ENCODE peak calls at places on chromosomes 16 and 17, in seven cellular contexts. M, I, D, Q, L, S and C are unnamed samples.

GRCh38 chr17:49995055-49995738 is at the start of gene DLX3:
- DNase-seq in M (peak), I (peak), D (peak), Q (peak), L (peak), S (peak), C (peak)

GRCh38 chr17:34420254-34420766 is 57.3 kb upstream of the CCL1 start:
- DNase-seq in M (peak), I (peak), D (peak), Q (peak), L (peak), S (peak), C (peak)

GRCh38 chr16:69711115-69711740 is 15.1 kb downstream of the NQO1 start:
- DNase-seq in M (no peak), I (peak), D (peak), Q (peak), L (no peak), S (peak), C (peak)

GRCh38 chr16:10923650-10924214 is 18.5 kb downstream of the DEXI start:
- DNase-seq in M (no peak), I (peak), D (no peak), Q (no peak), L (no peak), S (no peak), C (peak)

GRCh38 chr16:62602790-62603189 is 566.6 kb upstream of the CDH8 start:
- DNase-seq in M (no peak), I (no peak), D (no peak), Q (no peak), L (no peak), S (no peak), C (no peak)

GRCh38 chr16:66549284-66550131 is at the start of gene TK2:
- DNase-seq in M (peak), I (peak), D (no peak), Q (peak), L (peak), S (peak), C (peak)

GRCh38 chr17:6092923-6093468 is 22.8 kb downstream of the WSCD1 start:
- DNase-seq in M (no peak), I (no peak), D (no peak), Q (peak), L (no peak), S (no peak), C (no peak)

GRCh38 chr16:3999479-3999868 is 116.8 kb downstream of the ADCY9 start:
- DNase-seq in M (no peak), I (peak), D (no peak), Q (no peak), L (no peak), S (no peak), C (no peak)

GRCh38 chr16:58458634-58459343 is 41.2 kb upstream of the NDRG4 start:
- DNase-seq in M (no peak), I (no peak), D (no peak), Q (no peak), L (no peak), S (no peak), C (no peak)

GRCh38 chr17:43381204-43381603 is 17.6 kb upstream of the ARL4D start:
- DNase-seq in M (no peak), I (no peak), D (no peak), Q (no peak), L (no peak), S (no peak), C (peak)

GRCh38 chr16:68227183-68227793 is 8.6 kb downstream of the ESRP2 start:
- DNase-seq in M (no peak), I (no peak), D (no peak), Q (no peak), L (no peak), S (no peak), C (no peak)

GRCh38 chr16:53511403-53512280 is 8.6 kb upstream of the AKTIP start:
- DNase-seq in M (no peak), I (no peak), D (no peak), Q (peak), L (no peak), S (no peak), C (peak)

GRCh38 chr16:88815901-88816589 is 4.3 kb upstream of the APRT start:
- DNase-seq in M (peak), I (no peak), D (no peak), Q (no peak), L (peak), S (peak), C (peak)

GRCh38 chr16:85415196-85415988 is 197.7 kb upstream of the GSE1 start:
- DNase-seq in M (peak), I (peak), D (no peak), Q (peak), L (no peak), S (no peak), C (peak)

GRCh38 chr16:89880477-89881367 is 7.3 kb downstream of the TCF25 start:
- DNase-seq in M (no peak), I (no peak), D (no peak), Q (no peak), L (no peak), S (peak), C (no peak)

GRCh38 chr17:37219876-37220608 is 155.7 kb upstream of the C17orf78 start:
- DNase-seq in M (no peak), I (no peak), D (no peak), Q (no peak), L (no peak), S (no peak), C (no peak)

GRCh38 chr17:33202796-33203195 is 90.3 kb downstream of the ASIC2 start:
- DNase-seq in M (no peak), I (no peak), D (no peak), Q (peak), L (peak), S (no peak), C (no peak)

GRCh38 chr17:33200587-33200986 is 92.5 kb downstream of the ASIC2 start:
- DNase-seq in M (peak), I (no peak), D (no peak), Q (peak), L (peak), S (peak), C (no peak)

GRCh38 chr17:33201255-33201654 is 91.8 kb downstream of the ASIC2 start:
- DNase-seq in M (peak), I (no peak), D (no peak), Q (peak), L (peak), S (no peak), C (no peak)

GRCh38 chr17:33200116-33200515 is 93.0 kb downstream of the ASIC2 start:
- DNase-seq in M (no peak), I (no peak), D (no peak), Q (no peak), L (no peak), S (peak), C (no peak)

DNA sequence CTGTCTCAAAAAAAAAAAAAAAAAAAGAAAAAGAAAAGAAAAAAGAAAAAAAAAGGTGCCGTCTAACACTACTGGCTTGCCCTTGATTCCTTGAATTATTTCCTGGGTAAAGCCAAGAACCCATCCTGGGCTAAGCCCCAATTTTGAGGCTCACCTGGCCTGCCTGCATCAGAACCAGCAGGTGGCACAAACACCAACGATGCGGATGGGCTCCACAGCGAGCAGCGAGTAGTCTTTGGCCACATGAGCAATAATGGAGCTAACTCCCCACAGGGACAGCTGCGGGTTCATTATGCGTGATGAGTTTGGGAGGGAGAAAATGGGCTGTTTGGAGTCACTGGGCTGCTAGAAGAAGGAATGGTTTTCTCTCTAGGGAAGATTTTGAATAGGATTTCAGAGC is 91.1 kb downstream of the ASIC2 start:
- DNase-seq in M (no peak), I (no peak), D (no peak), Q (peak), L (peak), S (no peak), C (no peak)
- TF ChIP-seq CTCF in M (no peak), I (no peak), D (no peak), Q (no peak), L (peak), S (peak), C (peak)

GRCh38 chr17:2076461-2076984 is 21.6 kb downstream of the HIC1 start:
- DNase-seq in M (no peak), I (peak), D (no peak), Q (no peak), L (no peak), S (no peak), C (no peak)

GRCh38 chr17:2075336-2076056 is 20.6 kb downstream of the HIC1 start:
- DNase-seq in M (no peak), I (peak), D (no peak), Q (peak), L (peak), S (no peak), C (no peak)

GRCh38 chr17:2074919-2075318 is 20.0 kb downstream of the HIC1 start:
- DNase-seq in M (no peak), I (no peak), D (no peak), Q (no peak), L (no peak), S (no peak), C (no peak)

GRCh38 chr17:2081564-2081963 is 26.7 kb downstream of the HIC1 start:
- DNase-seq in M (no peak), I (no peak), D (no peak), Q (no peak), L (no peak), S (peak), C (no peak)

GRCh38 chr17:2077040-2077439 is 22.1 kb downstream of the HIC1 start:
- DNase-seq in M (no peak), I (no peak), D (no peak), Q (no peak), L (no peak), S (no peak), C (no peak)
- TF ChIP-seq CTCF in M (no peak), I (no peak), D (no peak), Q (no peak), L (no peak), S (no peak), C (no peak)

DNA sequence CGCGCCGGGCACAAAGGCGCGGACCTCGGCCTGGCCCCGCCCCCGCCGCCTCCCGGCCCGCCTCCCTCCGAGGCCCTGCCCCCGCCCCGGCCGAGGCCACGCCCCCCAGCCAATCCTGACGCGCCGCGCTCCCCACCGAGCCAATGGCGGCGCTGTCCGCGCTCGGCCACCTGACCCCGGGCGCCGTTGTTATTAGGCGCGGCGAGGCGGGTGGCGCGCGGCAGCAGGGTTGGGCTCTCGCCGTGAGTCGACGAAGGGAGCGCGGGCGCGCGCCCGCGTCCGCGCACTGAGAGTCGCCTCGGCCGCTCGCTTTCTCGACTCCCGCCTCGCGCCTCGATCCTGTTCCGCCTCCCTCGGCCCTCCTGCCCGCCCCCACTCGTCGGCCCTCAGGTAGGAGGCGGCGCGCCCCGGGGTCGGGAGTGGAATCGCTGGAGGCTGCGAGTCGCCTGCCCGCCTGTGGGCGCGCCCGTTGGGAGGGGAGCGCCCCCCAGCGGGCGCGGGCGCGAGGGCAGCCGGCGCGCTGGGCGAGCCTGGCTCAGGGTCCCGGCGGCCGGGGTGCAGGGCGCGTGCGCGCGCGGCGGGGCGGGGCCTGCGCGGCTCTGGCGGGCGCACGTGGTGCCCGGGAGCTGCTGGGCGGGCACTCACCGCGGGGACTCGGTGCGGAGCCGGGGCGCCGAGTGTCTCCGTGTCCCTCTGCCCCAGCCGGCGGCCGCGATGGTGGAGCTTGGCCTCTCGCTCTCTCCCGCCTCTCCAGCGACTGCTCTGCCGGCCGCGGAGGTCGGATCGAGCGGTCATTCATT is 405 bp upstream of the CBLN1 start:
- DNase-seq in M (peak), I (peak), D (no peak), Q (no peak), L (peak), S (peak), C (peak)
- TF ChIP-seq CTCF in M (peak), I (no peak), D (no peak), Q (no peak), L (peak), S (no peak), C (peak)

DNA sequence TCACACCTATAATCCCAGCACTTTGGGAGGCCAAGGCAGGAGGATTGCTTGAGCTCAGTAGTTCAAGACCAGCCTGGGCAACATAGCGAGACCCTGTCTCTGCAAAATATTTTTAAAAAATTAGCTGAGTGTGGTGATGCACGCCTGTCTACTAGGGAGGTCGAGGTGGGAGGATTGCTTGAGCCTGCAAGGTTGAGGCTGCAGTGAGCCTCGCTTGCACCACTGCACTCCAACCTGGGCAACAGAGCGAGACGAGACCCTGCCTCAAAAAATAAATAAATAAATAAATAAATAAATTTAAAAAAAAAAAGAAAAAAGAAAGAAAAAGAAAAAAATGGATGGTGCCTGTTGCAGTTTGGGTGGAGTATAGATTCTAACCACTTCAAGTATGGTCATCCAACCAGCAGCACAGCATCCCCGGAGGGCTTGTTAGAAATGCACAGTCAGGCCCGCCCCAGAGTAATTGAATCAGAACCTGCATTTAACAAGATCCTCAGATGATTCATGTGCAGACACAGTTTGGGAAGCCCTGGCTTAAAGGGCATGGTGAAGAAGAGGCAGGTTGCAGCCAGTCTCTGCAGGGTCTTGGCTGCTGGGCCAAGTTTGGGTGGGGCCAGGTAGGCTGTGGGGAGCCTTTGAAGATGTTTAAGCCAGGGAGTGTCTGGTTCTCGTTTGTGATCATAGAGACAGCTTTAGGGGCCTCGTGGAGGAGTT is 40.8 kb downstream of the MRC2 start:
- DNase-seq in M (no peak), I (peak), D (no peak), Q (no peak), L (no peak), S (peak), C (no peak)
- TF ChIP-seq CTCF in M (no peak), I (no peak), D (no peak), Q (no peak), L (no peak), S (peak), C (no peak)

GRCh38 chr16:56795011-56795410 is 65.1 kb downstream of the NUP93 start:
- DNase-seq in M (no peak), I (no peak), D (no peak), Q (no peak), L (no peak), S (no peak), C (no peak)

GRCh38 chr16:56797861-56798260 is 67.1 kb upstream of the SLC12A3 start:
- DNase-seq in M (no peak), I (no peak), D (no peak), Q (no peak), L (no peak), S (no peak), C (no peak)

GRCh38 chr16:56792960-56793359 is 63.0 kb downstream of the NUP93 start:
- DNase-seq in M (no peak), I (no peak), D (no peak), Q (no peak), L (no peak), S (no peak), C (no peak)

GRCh38 chr16:56789360-56789759 is 59.4 kb downstream of the NUP93 start:
- DNase-seq in M (no peak), I (peak), D (no peak), Q (no peak), L (no peak), S (peak), C (peak)

GRCh38 chr16:56793504-56793903 is 63.6 kb downstream of the NUP93 start:
- DNase-seq in M (peak), I (no peak), D (no peak), Q (no peak), L (no peak), S (peak), C (no peak)
- TF ChIP-seq CTCF in M (no peak), I (peak), D (no peak), Q (no peak), L (peak), S (peak), C (peak)

DNA sequence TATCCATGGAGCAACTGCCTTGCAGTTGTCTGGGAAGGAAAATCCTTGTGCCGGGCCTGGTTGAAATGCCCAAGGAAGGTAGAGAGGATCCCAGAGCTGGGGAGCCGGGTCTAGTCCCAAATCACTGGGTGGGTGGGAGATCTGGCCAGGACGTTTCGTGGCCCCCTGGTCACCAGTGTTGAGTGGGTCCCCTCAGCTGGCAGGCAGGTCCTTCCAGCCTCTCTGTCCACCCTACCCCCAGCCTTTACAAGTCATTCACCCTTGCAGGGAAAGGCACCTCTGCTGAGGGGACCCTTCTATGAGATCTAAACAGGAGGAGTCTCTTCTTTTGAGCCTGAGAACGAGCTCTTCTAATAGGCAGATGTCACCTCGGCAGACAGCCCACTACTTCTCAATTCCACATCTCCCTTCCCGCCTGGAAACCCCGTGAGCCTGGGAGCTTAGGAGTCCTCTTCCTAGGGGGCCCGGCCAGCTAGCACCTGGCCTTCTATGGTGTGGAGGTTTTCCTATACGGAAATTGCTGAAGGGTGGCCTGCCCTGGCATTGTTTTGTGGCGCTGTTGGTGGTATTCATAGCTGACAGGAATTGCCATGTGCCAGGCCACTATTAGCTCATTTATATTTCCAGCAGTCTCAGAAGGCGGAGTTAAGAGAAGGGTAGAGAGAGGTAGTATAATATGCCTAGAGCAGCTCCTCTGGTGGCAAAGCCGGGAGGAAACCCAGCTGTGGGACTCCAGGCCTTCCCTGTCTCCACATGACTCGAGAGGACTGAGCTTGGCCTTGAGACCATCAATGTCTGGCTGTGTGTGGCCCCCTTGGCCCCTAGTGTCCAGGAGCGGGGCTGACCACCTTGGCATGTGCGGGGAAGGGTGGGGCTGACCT is 13.3 kb downstream of the MPRIP start:
- DNase-seq in M (no peak), I (peak), D (no peak), Q (peak), L (peak), S (peak), C (peak)
- TF ChIP-seq CTCF in M (no peak), I (no peak), D (no peak), Q (no peak), L (no peak), S (peak), C (peak)

GRCh38 chr17:74307984-74308773 is 17.8 kb upstream of the KIF19 start:
- DNase-seq in M (peak), I (no peak), D (no peak), Q (no peak), L (no peak), S (no peak), C (no peak)

GRCh38 chr17:74309902-74310301 is 16.1 kb upstream of the KIF19 start:
- DNase-seq in M (no peak), I (no peak), D (no peak), Q (no peak), L (peak), S (no peak), C (no peak)

GRCh38 chr17:74303300-74303699 is 22.7 kb upstream of the KIF19 start:
- DNase-seq in M (no peak), I (no peak), D (no peak), Q (no peak), L (no peak), S (no peak), C (no peak)

GRCh38 chr17:74305865-74306654 is 20.0 kb upstream of the KIF19 start:
- DNase-seq in M (peak), I (no peak), D (no peak), Q (no peak), L (peak), S (peak), C (no peak)
- TF ChIP-seq CTCF in M (no peak), I (no peak), D (no peak), Q (no peak), L (peak), S (no peak), C (no peak)

DNA sequence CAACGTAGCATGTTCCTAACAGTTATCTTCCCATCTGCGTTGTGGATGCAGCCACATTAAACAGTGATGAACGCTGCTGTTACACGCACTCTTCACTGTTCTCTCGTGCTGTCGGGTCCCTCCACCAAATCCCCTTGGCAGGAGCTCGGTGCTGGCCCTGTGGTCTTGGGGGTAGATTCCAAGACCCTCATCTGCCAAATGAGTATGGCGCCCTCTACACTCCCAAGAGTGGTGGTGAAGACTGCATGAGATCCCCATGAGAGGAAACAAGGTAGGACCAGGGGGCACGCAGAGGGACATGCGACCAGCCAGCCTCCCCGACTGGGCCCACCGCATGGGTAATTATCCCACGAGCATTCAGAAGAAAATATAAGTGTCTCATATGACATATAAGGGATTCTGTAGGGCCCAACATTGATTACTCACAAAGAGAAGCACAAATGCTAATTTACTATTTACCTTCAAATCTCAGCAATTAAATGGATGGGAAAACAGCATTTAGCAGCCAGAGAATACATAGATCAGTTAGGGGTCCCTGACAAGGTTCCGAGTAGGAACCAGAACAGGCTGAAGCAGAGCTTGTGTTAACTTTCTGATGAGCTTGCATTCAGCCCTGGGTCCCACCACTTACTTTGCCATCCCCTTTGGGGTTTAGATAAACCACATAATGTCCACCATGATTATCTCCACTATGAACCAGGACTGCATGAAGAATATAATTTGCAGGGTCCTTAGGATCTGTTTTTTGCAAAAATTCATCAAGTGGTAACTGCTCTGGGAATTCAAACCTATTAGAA is 23.8 kb downstream of the LITAFD start:
- DNase-seq in M (no peak), I (no peak), D (no peak), Q (peak), L (peak), S (no peak), C (no peak)
- TF ChIP-seq CTCF in M (peak), I (no peak), D (no peak), Q (no peak), L (peak), S (peak), C (no peak)

GRCh38 chr16:12793120-12793889 is 10.4 kb downstream of the CPPED1 start:
- DNase-seq in M (no peak), I (no peak), D (no peak), Q (no peak), L (peak), S (no peak), C (no peak)
- TF ChIP-seq CTCF in M (no peak), I (no peak), D (no peak), Q (no peak), L (peak), S (no peak), C (no peak)